ENCODE peak calls at places on chromosomes 4 and X, in five cellular contexts. One of them, this sample, is unnamed.

GRCh38 chr4:128865132-128865531 is 55.6 kb downstream of the JADE1 start:
- DNase-seq in trophoblast cell: no peak
- DNase-seq in left ventricle myocardium inferior: no peak
- DNase-seq in BE2C: no peak
- DNase-seq in SJSA1: no peak
- DNase-seq in this sample: no peak

GRCh38 chrX:68041110-68041509 is 392.2 kb downstream of the OPHN1 start:
- DNase-seq in trophoblast cell: no peak
- DNase-seq in left ventricle myocardium inferior: no peak
- DNase-seq in BE2C: no peak
- DNase-seq in SJSA1: no peak
- DNase-seq in this sample: no peak

GRCh38 chrX:123570011-123570590 is 162.8 kb downstream of the THOC2 start:
- DNase-seq in trophoblast cell: peak; percentile 75
- DNase-seq in left ventricle myocardium inferior: no peak
- DNase-seq in BE2C: no peak
- DNase-seq in SJSA1: no peak
- DNase-seq in this sample: no peak

GRCh38 chr4:100294356-100294755 is 104.1 kb upstream of the DDIT4L start:
- DNase-seq in trophoblast cell: peak; percentile 24
- DNase-seq in left ventricle myocardium inferior: no peak
- DNase-seq in BE2C: no peak
- DNase-seq in SJSA1: no peak
- DNase-seq in this sample: no peak

GRCh38 chrX:17788439-17788838 is 51.1 kb downstream of the SCML1 start:
- DNase-seq in trophoblast cell: peak; percentile 38
- DNase-seq in left ventricle myocardium inferior: no peak
- DNase-seq in BE2C: peak; percentile 37
- DNase-seq in SJSA1: peak; percentile 19
- DNase-seq in this sample: peak; percentile 10

GRCh38 chr4:184568770-184569169 is 80.5 kb downstream of the CASP3 start:
- DNase-seq in trophoblast cell: no peak
- DNase-seq in left ventricle myocardium inferior: no peak
- DNase-seq in BE2C: no peak
- DNase-seq in SJSA1: no peak
- DNase-seq in this sample: no peak

GRCh38 chr4:105587851-105588250 is 35.4 kb downstream of the ARHGEF38 start:
- DNase-seq in trophoblast cell: no peak
- DNase-seq in left ventricle myocardium inferior: no peak
- DNase-seq in BE2C: no peak
- DNase-seq in SJSA1: no peak
- DNase-seq in this sample: no peak

GRCh38 chr4:182143822-182144620 is 99.2 kb upstream of the TENM3 start:
- DNase-seq in trophoblast cell: peak; percentile 72
- DNase-seq in left ventricle myocardium inferior: no peak
- DNase-seq in BE2C: peak; percentile 74
- DNase-seq in SJSA1: peak; percentile 94
- DNase-seq in this sample: no peak

GRCh38 chrX:30060718-30061117 is 154.6 kb upstream of the MAGEB2 start:
- DNase-seq in trophoblast cell: no peak
- DNase-seq in left ventricle myocardium inferior: no peak
- DNase-seq in BE2C: no peak
- DNase-seq in SJSA1: no peak
- DNase-seq in this sample: peak; percentile 6

GRCh38 chr4:151409470-151410313 is 716 bp downstream of the FHIP1A start:
- DNase-seq in trophoblast cell: peak; percentile 79
- DNase-seq in left ventricle myocardium inferior: no peak
- DNase-seq in BE2C: peak; percentile 14
- DNase-seq in SJSA1: peak; percentile 17
- DNase-seq in this sample: peak; percentile 3
- H3K4me3 ChIP-seq in trophoblast cell: peak overlapping the region; percentile 76
- H3K4me3 ChIP-seq in left ventricle myocardium inferior: peak overlapping the region; percentile 73
- H3K4me3 ChIP-seq in BE2C: peak overlapping the region; percentile 47
- H3K4me3 ChIP-seq in SJSA1: peak overlapping the region; percentile 51
- H3K4me3 ChIP-seq in this sample: peak overlapping the region; percentile 70

GRCh38 chr4:4306920-4307319 is 16.9 kb downstream of the ZBTB49 start:
- DNase-seq in trophoblast cell: no peak
- DNase-seq in left ventricle myocardium inferior: no peak
- DNase-seq in BE2C: no peak
- DNase-seq in SJSA1: no peak
- DNase-seq in this sample: no peak

GRCh38 chr4:4308800-4309441 is 18.9 kb downstream of the ZBTB49 start:
- DNase-seq in trophoblast cell: no peak
- DNase-seq in left ventricle myocardium inferior: no peak
- DNase-seq in BE2C: no peak
- DNase-seq in SJSA1: peak; percentile 91
- DNase-seq in this sample: no peak

GRCh38 chr4:4311193-4311592 is 21.1 kb downstream of the ZBTB49 start:
- DNase-seq in trophoblast cell: no peak
- DNase-seq in left ventricle myocardium inferior: no peak
- DNase-seq in BE2C: no peak
- DNase-seq in SJSA1: no peak
- DNase-seq in this sample: no peak
- H3K4me3 ChIP-seq in trophoblast cell: no peak overlapping the region
- H3K4me3 ChIP-seq in left ventricle myocardium inferior: no peak overlapping the region
- H3K4me3 ChIP-seq in BE2C: no peak overlapping the region
- H3K4me3 ChIP-seq in SJSA1: no peak overlapping the region
- H3K4me3 ChIP-seq in this sample: no peak overlapping the region

GRCh38 chr4:150584198-150584593 is 2.2 kb downstream of the MAB21L2 start:
- DNase-seq in trophoblast cell: no peak
- DNase-seq in left ventricle myocardium inferior: no peak
- DNase-seq in BE2C: no peak
- DNase-seq in SJSA1: no peak
- DNase-seq in this sample: no peak
- H3K4me3 ChIP-seq in trophoblast cell: no peak overlapping the region
- H3K4me3 ChIP-seq in left ventricle myocardium inferior: peak overlapping the region; percentile 67
- H3K4me3 ChIP-seq in BE2C: peak overlapping the region; percentile 91
- H3K4me3 ChIP-seq in SJSA1: peak overlapping the region; percentile 43
- H3K4me3 ChIP-seq in this sample: no peak overlapping the region

GRCh38 chr4:76951333-76952033 is 1.9 kb downstream of the SEPTIN11 start:
- DNase-seq in trophoblast cell: no peak
- DNase-seq in left ventricle myocardium inferior: no peak
- DNase-seq in BE2C: no peak
- DNase-seq in SJSA1: peak; percentile 56
- DNase-seq in this sample: no peak

GRCh38 chr4:76954489-76954888 is 4.9 kb downstream of the SEPTIN11 start:
- DNase-seq in trophoblast cell: no peak
- DNase-seq in left ventricle myocardium inferior: no peak
- DNase-seq in BE2C: peak; percentile 25
- DNase-seq in SJSA1: no peak
- DNase-seq in this sample: no peak

GRCh38 chr4:76952071-76952470 is 2.5 kb downstream of the SEPTIN11 start:
- DNase-seq in trophoblast cell: no peak
- DNase-seq in left ventricle myocardium inferior: no peak
- DNase-seq in BE2C: no peak
- DNase-seq in SJSA1: no peak
- DNase-seq in this sample: no peak

GRCh38 chr4:76953956-76954355 is 4.4 kb downstream of the SEPTIN11 start:
- DNase-seq in trophoblast cell: no peak
- DNase-seq in left ventricle myocardium inferior: no peak
- DNase-seq in BE2C: no peak
- DNase-seq in SJSA1: no peak
- DNase-seq in this sample: no peak

DNA sequence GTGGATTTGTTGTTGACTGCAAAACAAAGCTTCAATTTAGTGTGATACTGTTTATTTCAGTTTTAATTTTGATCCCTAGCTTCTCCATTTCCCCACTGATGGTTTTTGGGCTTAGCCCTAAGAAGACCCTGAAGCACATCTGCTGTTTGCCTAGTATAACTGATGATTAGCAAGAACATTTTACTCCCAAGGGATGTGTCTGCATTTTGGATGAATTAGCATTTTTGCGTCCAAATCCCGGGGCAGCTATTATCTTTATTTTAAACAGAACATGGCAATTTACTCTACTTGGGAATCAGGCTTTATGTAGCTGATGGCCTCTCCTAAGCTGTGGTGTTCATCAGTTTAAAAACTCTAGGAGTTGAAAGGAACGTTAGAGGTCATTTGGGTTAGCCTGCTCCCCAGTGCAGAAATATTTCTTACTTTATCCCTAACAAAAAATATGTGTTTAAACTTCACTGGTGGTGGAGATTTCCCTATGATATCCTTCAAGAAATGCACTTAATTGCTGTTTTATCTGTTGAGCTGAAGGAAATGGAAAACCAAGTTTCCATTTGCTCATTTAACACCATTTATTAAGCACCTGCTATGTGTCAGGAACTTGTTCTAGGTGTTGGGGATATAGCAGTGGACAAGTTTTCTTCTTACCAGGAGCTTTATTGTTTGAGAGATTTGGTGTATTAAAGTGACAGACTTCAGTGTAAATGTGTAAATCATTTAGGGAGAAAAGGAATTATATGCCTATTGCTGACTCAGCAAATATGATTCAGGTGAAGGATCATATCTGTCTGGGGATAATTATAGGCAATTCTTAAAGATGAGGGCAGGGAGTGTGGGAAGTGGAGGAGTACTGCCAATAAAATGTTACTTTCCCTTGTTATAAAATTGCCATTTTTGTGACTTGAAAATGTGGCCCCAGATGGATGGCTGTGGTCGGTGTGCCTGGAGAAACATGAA is 3.4 kb downstream of the SEPTIN11 start:
- DNase-seq in trophoblast cell: no peak
- DNase-seq in left ventricle myocardium inferior: no peak
- DNase-seq in BE2C: no peak
- DNase-seq in SJSA1: no peak
- DNase-seq in this sample: no peak
- H3K4me3 ChIP-seq in trophoblast cell: no peak overlapping the region
- H3K4me3 ChIP-seq in left ventricle myocardium inferior: peak overlapping the region; percentile 95
- H3K4me3 ChIP-seq in BE2C: peak overlapping the region; percentile 90
- H3K4me3 ChIP-seq in SJSA1: no peak overlapping the region
- H3K4me3 ChIP-seq in this sample: no peak overlapping the region